ENCODE peak calls at places on chromosome 14, in four cellular contexts. One of them, this sample, is unnamed.

GRCh38 chr14:97185186-97185585 is 388.0 kb downstream of the VRK1 start:
- DNase-seq in A549: peak
- DNase-seq in HepG2: no peak
- DNase-seq in K562: no peak
- DNase-seq in this sample: no peak

GRCh38 chr14:30005114-30005698 is 77.6 kb upstream of the PRKD1 start:
- DNase-seq in A549: peak
- DNase-seq in HepG2: peak
- DNase-seq in K562: peak
- DNase-seq in this sample: no peak

GRCh38 chr14:90115780-90116179 is 54.0 kb downstream of the KCNK13 start:
- DNase-seq in A549: no peak
- DNase-seq in HepG2: no peak
- DNase-seq in K562: no peak
- DNase-seq in this sample: no peak

GRCh38 chr14:90373887-90374286 is 22.9 kb upstream of the CALM1 start:
- DNase-seq in A549: no peak
- DNase-seq in HepG2: no peak
- DNase-seq in K562: no peak
- DNase-seq in this sample: no peak

GRCh38 chr14:94011795-94012194 is 14.3 kb upstream of the OTUB2 start:
- DNase-seq in A549: no peak
- DNase-seq in HepG2: no peak
- DNase-seq in K562: no peak
- DNase-seq in this sample: no peak

GRCh38 chr14:93903342-93904184 is 23.6 kb upstream of the FAM181A start:
- DNase-seq in A549: peak
- DNase-seq in HepG2: peak
- DNase-seq in K562: peak
- DNase-seq in this sample: peak

GRCh38 chr14:54257424-54257823 is 139.4 kb upstream of the CDKN3 start:
- DNase-seq in A549: no peak
- DNase-seq in HepG2: no peak
- DNase-seq in K562: no peak
- DNase-seq in this sample: no peak

GRCh38 chr14:104435147-104436046 is 144.2 kb upstream of the C14orf180 start:
- DNase-seq in A549: no peak
- DNase-seq in HepG2: no peak
- DNase-seq in K562: no peak
- DNase-seq in this sample: peak

GRCh38 chr14:67411820-67412421 is at the start of gene PLEK2:
- DNase-seq in A549: peak
- DNase-seq in HepG2: no peak
- DNase-seq in K562: no peak
- DNase-seq in this sample: peak

GRCh38 chr14:98169170-98169587 is 1102.8 kb downstream of the BCL11B start:
- DNase-seq in A549: no peak
- DNase-seq in HepG2: no peak
- DNase-seq in K562: no peak
- DNase-seq in this sample: no peak

GRCh38 chr14:75654127-75654732 is 6.4 kb downstream of the ERG28 start:
- DNase-seq in A549: peak
- DNase-seq in HepG2: peak
- DNase-seq in K562: peak
- DNase-seq in this sample: peak

GRCh38 chr14:40164083-40164482 is 731.9 kb upstream of the FBXO33 start:
- DNase-seq in A549: no peak
- DNase-seq in HepG2: no peak
- DNase-seq in K562: no peak
- DNase-seq in this sample: no peak

GRCh38 chr14:104882991-104883660 is 18.1 kb downstream of the CEP170B start:
- DNase-seq in A549: no peak
- DNase-seq in HepG2: no peak
- DNase-seq in K562: no peak
- DNase-seq in this sample: no peak

GRCh38 chr14:62420853-62421252 is 624.4 kb downstream of the KCNH5 start:
- DNase-seq in A549: no peak
- DNase-seq in HepG2: no peak
- DNase-seq in K562: no peak
- DNase-seq in this sample: no peak

GRCh38 chr14:90726656-90727055 is 89.6 kb downstream of the TTC7B start:
- DNase-seq in A549: peak
- DNase-seq in HepG2: no peak
- DNase-seq in K562: no peak
- DNase-seq in this sample: peak

GRCh38 chr14:102317564-102318248 is 1.8 kb upstream of the ZNF839 start:
- DNase-seq in A549: peak
- DNase-seq in HepG2: peak
- DNase-seq in K562: no peak
- DNase-seq in this sample: no peak

GRCh38 chr14:37384870-37385596 is 187.3 kb downstream of the MIPOL1 start:
- DNase-seq in A549: peak
- DNase-seq in HepG2: peak
- DNase-seq in K562: peak
- DNase-seq in this sample: no peak

GRCh38 chr14:90235179-90235976 is 21.0 kb upstream of the PSMC1 start:
- DNase-seq in A549: peak
- DNase-seq in HepG2: peak
- DNase-seq in K562: peak
- DNase-seq in this sample: peak

GRCh38 chr14:34214961-34215360 is 247.1 kb downstream of the SPTSSA start:
- DNase-seq in A549: no peak
- DNase-seq in HepG2: no peak
- DNase-seq in K562: no peak
- DNase-seq in this sample: no peak

GRCh38 chr14:61350871-61351270 is 29.5 kb downstream of the PRKCH start:
- DNase-seq in A549: no peak
- DNase-seq in HepG2: no peak
- DNase-seq in K562: no peak
- DNase-seq in this sample: no peak

GRCh38 chr14:70646705-70647104 is 5.0 kb downstream of the TTC9 start:
- DNase-seq in A549: no peak
- DNase-seq in HepG2: no peak
- DNase-seq in K562: no peak
- DNase-seq in this sample: no peak

GRCh38 chr14:31465113-31465512 is 7.8 kb upstream of the DTD2 start:
- DNase-seq in A549: no peak
- DNase-seq in HepG2: no peak
- DNase-seq in K562: no peak
- DNase-seq in this sample: no peak

GRCh38 chr14:64303471-64303917 is 9.3 kb upstream of the ESR2 start:
- DNase-seq in A549: peak
- DNase-seq in HepG2: peak
- DNase-seq in K562: peak
- DNase-seq in this sample: no peak

GRCh38 chr14:74190910-74191575 is 48.2 kb upstream of the VSX2 start:
- DNase-seq in A549: no peak
- DNase-seq in HepG2: no peak
- DNase-seq in K562: no peak
- DNase-seq in this sample: no peak

GRCh38 chr14:73752297-73752992 is 38.3 kb upstream of the PNMA1 start:
- DNase-seq in A549: peak
- DNase-seq in HepG2: no peak
- DNase-seq in K562: no peak
- DNase-seq in this sample: no peak

GRCh38 chr14:38212996-38213395 is 5.3 kb downstream of the SSTR1 start:
- DNase-seq in A549: no peak
- DNase-seq in HepG2: no peak
- DNase-seq in K562: no peak
- DNase-seq in this sample: no peak

GRCh38 chr14:105380656-105381210 is 17.6 kb upstream of the TEX22 start:
- DNase-seq in A549: no peak
- DNase-seq in HepG2: no peak
- DNase-seq in K562: no peak
- DNase-seq in this sample: no peak

GRCh38 chr14:58477653-58478052 is 50.1 kb downstream of the KIAA0586 start:
- DNase-seq in A549: no peak
- DNase-seq in HepG2: no peak
- DNase-seq in K562: no peak
- DNase-seq in this sample: no peak
- TF ChIP-seq HMGXB4 in A549: no peak
- TF ChIP-seq HMGXB4 in HepG2: no peak
- TF ChIP-seq HMGXB4 in K562: no peak
- TF ChIP-seq HMGXB4 in this sample: no peak

GRCh38 chr14:81161749-81162148 is 59.0 kb downstream of the GTF2A1 start:
- DNase-seq in A549: no peak
- DNase-seq in HepG2: no peak
- DNase-seq in K562: no peak
- DNase-seq in this sample: no peak

GRCh38 chr14:81161088-81161487 is 59.7 kb downstream of the GTF2A1 start:
- DNase-seq in A549: no peak
- DNase-seq in HepG2: no peak
- DNase-seq in K562: no peak
- DNase-seq in this sample: no peak

GRCh38 chr14:81153187-81153586 is 67.6 kb downstream of the GTF2A1 start:
- DNase-seq in A549: no peak
- DNase-seq in HepG2: no peak
- DNase-seq in K562: no peak
- DNase-seq in this sample: no peak

GRCh38 chr14:81162941-81163340 is 57.8 kb downstream of the GTF2A1 start:
- DNase-seq in A549: peak
- DNase-seq in HepG2: no peak
- DNase-seq in K562: peak
- DNase-seq in this sample: no peak

DNA sequence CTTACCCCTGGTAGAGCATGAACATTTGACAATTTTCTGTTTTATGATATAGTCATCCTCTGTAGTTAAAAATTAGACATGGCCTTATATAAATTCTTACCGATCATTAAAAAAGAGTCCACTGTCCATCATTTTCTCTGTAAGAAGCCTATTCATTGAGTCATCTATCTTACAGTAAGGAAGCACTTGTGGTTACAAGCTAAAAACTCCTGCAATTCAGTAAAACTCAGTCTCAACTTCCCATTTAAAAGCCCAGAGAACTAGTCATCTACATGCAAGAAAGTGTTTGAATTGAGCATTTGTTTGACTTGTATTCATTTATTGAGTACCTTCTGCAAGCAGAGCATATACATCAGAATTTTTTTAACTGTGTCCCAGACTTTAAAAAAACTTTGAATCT is 63.3 kb downstream of the GTF2A1 start:
- DNase-seq in A549: no peak
- DNase-seq in HepG2: no peak
- DNase-seq in K562: no peak
- DNase-seq in this sample: no peak
- TF ChIP-seq HMGXB4 in A549: no peak
- TF ChIP-seq HMGXB4 in HepG2: no peak
- TF ChIP-seq HMGXB4 in K562: no peak
- TF ChIP-seq HMGXB4 in this sample: no peak

GRCh38 chr14:50407089-50407813 is 10.6 kb upstream of the CDKL1 start:
- DNase-seq in A549: no peak
- DNase-seq in HepG2: no peak
- DNase-seq in K562: no peak
- DNase-seq in this sample: no peak

GRCh38 chr14:50399251-50400032 is 2.8 kb upstream of the CDKL1 start:
- DNase-seq in A549: peak
- DNase-seq in HepG2: no peak
- DNase-seq in K562: no peak
- DNase-seq in this sample: no peak

GRCh38 chr14:50402965-50403364 is 6.3 kb upstream of the CDKL1 start:
- DNase-seq in A549: no peak
- DNase-seq in HepG2: no peak
- DNase-seq in K562: no peak
- DNase-seq in this sample: no peak

GRCh38 chr14:50400461-50400860 is 3.8 kb upstream of the CDKL1 start:
- DNase-seq in A549: no peak
- DNase-seq in HepG2: no peak
- DNase-seq in K562: no peak
- DNase-seq in this sample: no peak

DNA sequence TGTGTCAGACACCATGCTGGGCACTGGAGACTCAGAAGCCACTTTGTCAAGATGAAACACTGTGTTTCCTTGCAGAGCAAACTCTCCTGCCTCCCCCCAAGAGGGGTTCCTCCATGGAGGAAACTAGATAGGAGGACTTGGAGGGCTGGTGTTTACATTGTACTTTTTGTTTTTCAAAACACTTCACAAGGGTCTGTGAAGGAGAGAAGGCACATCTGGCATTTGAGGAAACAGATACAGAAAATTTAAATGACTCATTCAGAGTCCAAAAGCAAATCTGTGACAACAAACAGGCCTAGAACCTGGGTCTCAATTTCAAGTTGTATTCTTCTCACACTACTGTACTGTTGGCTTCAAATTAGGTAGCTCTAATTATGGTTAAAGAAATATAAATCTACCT is 6.8 kb upstream of the CDKL1 start:
- DNase-seq in A549: no peak
- DNase-seq in HepG2: no peak
- DNase-seq in K562: peak
- DNase-seq in this sample: no peak
- TF ChIP-seq HMGXB4 in A549: no peak
- TF ChIP-seq HMGXB4 in HepG2: no peak
- TF ChIP-seq HMGXB4 in K562: no peak
- TF ChIP-seq HMGXB4 in this sample: no peak

GRCh38 chr14:100533647-100534485 is 53.4 kb downstream of the BEGAIN start:
- DNase-seq in A549: no peak
- DNase-seq in HepG2: no peak
- DNase-seq in K562: no peak
- DNase-seq in this sample: peak

GRCh38 chr14:100534528-100535286 is 52.5 kb downstream of the BEGAIN start:
- DNase-seq in A549: no peak
- DNase-seq in HepG2: no peak
- DNase-seq in K562: no peak
- DNase-seq in this sample: peak

GRCh38 chr14:100531591-100532121 is 55.6 kb downstream of the BEGAIN start:
- DNase-seq in A549: no peak
- DNase-seq in HepG2: no peak
- DNase-seq in K562: no peak
- DNase-seq in this sample: no peak

GRCh38 chr14:100532154-100532915 is 54.9 kb downstream of the BEGAIN start:
- DNase-seq in A549: no peak
- DNase-seq in HepG2: no peak
- DNase-seq in K562: no peak
- DNase-seq in this sample: peak

DNA sequence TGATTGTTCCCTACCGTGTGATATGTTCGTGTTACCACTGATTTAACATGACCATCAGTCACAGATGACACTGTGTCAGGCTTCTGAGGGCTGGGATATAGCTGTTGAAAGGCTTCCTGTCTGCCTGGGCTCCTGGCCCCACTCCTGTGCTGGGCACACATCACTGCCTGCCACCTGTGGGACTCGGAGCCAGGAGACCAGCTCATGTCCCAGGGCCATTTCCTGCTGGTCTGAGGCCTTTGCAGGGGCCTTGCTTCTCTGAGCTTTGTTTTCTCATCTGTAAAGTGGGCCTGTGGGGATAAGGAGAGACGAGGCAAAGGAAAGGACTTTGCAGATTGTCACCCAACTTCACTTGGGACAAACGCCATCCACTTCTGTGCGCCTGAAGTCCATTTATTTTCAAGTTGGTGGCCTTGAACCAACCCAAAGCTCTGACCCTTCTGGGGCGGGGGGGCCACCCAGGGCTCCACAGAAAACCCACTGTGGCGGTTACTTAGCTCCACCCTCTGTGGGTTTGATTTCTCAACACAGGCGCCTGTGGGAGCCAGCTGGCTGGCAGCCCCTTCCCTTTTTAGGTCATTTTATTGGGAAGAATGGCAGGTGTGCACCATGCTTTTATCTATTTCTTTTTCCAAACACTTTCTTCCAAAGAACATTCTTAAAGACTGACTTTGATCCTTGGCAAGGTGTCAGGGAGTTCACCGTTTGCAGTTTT is 54.1 kb downstream of the BEGAIN start:
- DNase-seq in A549: no peak
- DNase-seq in HepG2: no peak
- DNase-seq in K562: peak
- DNase-seq in this sample: no peak
- TF ChIP-seq HMGXB4 in A549: no peak
- TF ChIP-seq HMGXB4 in HepG2: no peak
- TF ChIP-seq HMGXB4 in K562: no peak
- TF ChIP-seq HMGXB4 in this sample: no peak